ENCODE peak calls at places on chromosomes 11 and 22, in seven cellular contexts. W is H1, D is mesenchymal stem cell, Z is IMR-90, F is neuronal stem cell, R is H9, T is mesendoderm. J is an unnamed sample.

GRCh38 chr11:26348776-26349175 is 16.8 kb downstream of the ANO3 start:
- DNase-seq in F (no peak), D (no peak), W (no peak), Z (no peak), T (no peak), R (no peak), J (no peak)

GRCh38 chr11:69475866-69476714 is 5.4 kb upstream of the LINC01488 start:
- DNase-seq in W (peak), D (no peak), F (no peak), T (no peak), R (peak), Z (no peak), J (no peak)

GRCh38 chr11:104916442-104916841 is 18.2 kb upstream of the CASP12 start:
- DNase-seq in T (no peak), R (no peak), Z (peak), W (no peak), F (no peak), D (peak), J (no peak)

GRCh38 chr11:78417888-78418583 is 416 bp upstream of the GAB2 start:
- DNase-seq in D (peak), Z (peak), T (peak), F (peak), W (peak), R (peak), J (peak)

GRCh38 chr11:120391854-120392253 is 55.6 kb downstream of the ARHGEF12 start:
- DNase-seq in T (no peak), F (no peak), D (peak), W (no peak), R (no peak), Z (peak), J (no peak)

GRCh38 chr22:49494555-49494954 is 333.1 kb downstream of the BRD1 start:
- DNase-seq in R (no peak), F (no peak), W (no peak), D (no peak), T (no peak), Z (no peak), J (no peak)

GRCh38 chr11:13136272-13136596 is 127.1 kb downstream of the RASSF10 start:
- DNase-seq in W (no peak), D (no peak), T (no peak), Z (no peak), R (no peak), F (no peak), J (no peak)

GRCh38 chr11:77345621-77346020 is 44.1 kb upstream of the GDPD4 start:
- DNase-seq in Z (peak), F (no peak), D (peak), R (no peak), T (no peak), W (no peak), J (peak)

GRCh38 chr11:11605821-11606450 is 15.9 kb downstream of the GALNT18 start:
- DNase-seq in Z (no peak), F (no peak), W (no peak), D (no peak), T (no peak), R (no peak), J (peak)

GRCh38 chr11:103920933-103921332 is 115.5 kb upstream of the DDI1 start:
- DNase-seq in R (no peak), W (no peak), F (no peak), Z (no peak), D (no peak), T (peak), J (no peak)

GRCh38 chr11:17814546-17814945 is 80.0 kb downstream of the KCNC1 start:
- DNase-seq in Z (no peak), T (no peak), W (no peak), D (no peak), F (no peak), R (no peak), J (no peak)

GRCh38 chr11:61680622-61681191 is 516 bp downstream of the DAGLA start:
- DNase-seq in R (no peak), D (no peak), T (no peak), Z (no peak), W (no peak), F (no peak), J (no peak)

GRCh38 chr11:57648791-57649735 is 649 bp downstream of the YPEL4 start:
- DNase-seq in D (peak), F (no peak), Z (no peak), W (peak), T (peak), R (peak), J (no peak)

GRCh38 chr11:73374130-73374529 is 2.1 kb upstream of the RELT start:
- DNase-seq in Z (no peak), D (peak), F (no peak), T (no peak), R (no peak), W (no peak), J (peak)

GRCh38 chr11:10550503-10550902 is 9.5 kb upstream of the RNF141 start:
- DNase-seq in D (peak), W (no peak), T (no peak), F (no peak), Z (peak), R (no peak), J (no peak)

GRCh38 chr11:118623291-118623655 is 15.9 kb downstream of the PHLDB1 start:
- DNase-seq in T (no peak), Z (peak), R (no peak), D (peak), F (no peak), W (no peak), J (peak)

GRCh38 chr22:30830907-30831306 is 136.2 kb downstream of the OSBP2 start:
- DNase-seq in D (no peak), R (no peak), Z (peak), T (peak), W (no peak), F (no peak), J (peak)

GRCh38 chr11:7609521-7609920 is 63.8 kb downstream of the CYB5R2 start:
- DNase-seq in D (no peak), T (no peak), F (no peak), Z (peak), W (no peak), R (no peak), J (no peak)

GRCh38 chr11:1399386-1400167 is 9.8 kb downstream of the BRSK2 start:
- DNase-seq in T (no peak), Z (no peak), R (no peak), F (no peak), W (no peak), D (no peak), J (no peak)

GRCh38 chr22:27123880-27124279 is 466.5 kb downstream of the MIAT start:
- DNase-seq in D (no peak), W (no peak), T (no peak), R (no peak), F (no peak), Z (no peak), J (no peak)

GRCh38 chr11:58888579-58888978 is 44.1 kb upstream of the GLYATL2 start:
- DNase-seq in R (no peak), F (no peak), T (no peak), W (no peak), D (no peak), Z (no peak), J (no peak)

GRCh38 chr11:1437500-1437899 is 47.8 kb downstream of the BRSK2 start:
- DNase-seq in Z (peak), R (no peak), F (no peak), T (peak), W (no peak), D (peak), J (no peak)

GRCh38 chr22:47748887-47749286 is 986.4 kb downstream of the TBC1D22A start:
- DNase-seq in T (no peak), W (no peak), Z (no peak), F (no peak), D (no peak), R (no peak), J (no peak)

GRCh38 chr22:24775769-24776492 is 1.4 kb upstream of the PIWIL3 start:
- DNase-seq in T (peak), D (no peak), W (no peak), Z (peak), R (no peak), F (no peak), J (peak)

GRCh38 chr11:72828081-72828567 is 13.9 kb downstream of the ATG16L2 start:
- DNase-seq in W (no peak), Z (peak), T (no peak), D (peak), F (no peak), R (no peak), J (peak)

GRCh38 chr22:40624770-40625169 is 11.7 kb downstream of the MRTFA start:
- DNase-seq in T (no peak), D (no peak), Z (no peak), R (no peak), W (no peak), F (no peak), J (no peak)

GRCh38 chr11:35511666-35512065 is 13.8 kb downstream of the PAMR1 start:
- DNase-seq in D (peak), R (no peak), Z (peak), T (peak), W (no peak), F (no peak), J (no peak)

GRCh38 chr11:2928605-2929510 is at the start of gene PHLDA2:
- DNase-seq in F (no peak), T (peak), D (peak), W (peak), R (peak), Z (peak), J (peak)

GRCh38 chr11:43575931-43576833 is 104.4 kb upstream of the HSD17B12 start:
- DNase-seq in R (no peak), Z (no peak), D (no peak), F (no peak), W (no peak), T (no peak), J (no peak)

GRCh38 chr11:19451609-19452008 is 210.9 kb upstream of the E2F8 start:
- DNase-seq in W (no peak), T (no peak), R (no peak), F (no peak), Z (no peak), D (no peak), J (no peak)

GRCh38 chr11:2488004-2488403 is 43.2 kb downstream of the KCNQ1 start:
- DNase-seq in D (no peak), Z (no peak), T (no peak), R (no peak), W (no peak), F (no peak), J (no peak)

GRCh38 chr11:116460156-116460965 is 312.4 kb downstream of the BUD13 start:
- DNase-seq in F (no peak), W (no peak), T (no peak), Z (no peak), D (no peak), R (no peak), J (no peak)
- H2BK120ac ChIP-seq in F (no peak), W (no peak), T (no peak), Z (no peak), D (no peak), R (no peak), J (no peak)

DNA sequence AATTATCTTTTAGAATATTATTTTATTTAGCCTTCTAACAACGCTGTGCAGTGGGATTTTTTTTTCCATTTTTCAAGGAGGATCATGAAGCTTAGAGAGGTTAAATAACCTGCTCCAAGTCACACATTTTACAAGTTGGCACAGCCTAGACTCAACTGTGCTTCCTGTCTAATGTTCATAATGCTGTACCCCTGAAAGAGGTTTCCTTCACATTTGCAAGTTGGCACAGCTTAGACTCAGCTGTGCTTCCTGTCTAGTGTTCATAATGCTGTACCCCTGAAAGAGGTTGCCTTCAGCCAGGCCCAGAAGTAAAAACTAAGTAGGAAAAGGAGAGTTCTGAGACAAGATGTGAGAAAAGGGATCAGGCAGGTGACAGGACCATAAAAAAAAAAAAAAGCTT is 7.9 kb upstream of the HEPACAM start:
- DNase-seq in R (no peak), F (no peak), W (no peak), Z (no peak), D (no peak), T (no peak), J (no peak)
- H2BK120ac ChIP-seq in R (no peak), F (no peak), W (no peak), Z (no peak), D (no peak), T (no peak), J (no peak)

GRCh38 chr11:95605271-95605940 is 184.2 kb downstream of the FAM76B start:
- DNase-seq in R (no peak), Z (no peak), W (no peak), T (no peak), D (no peak), F (no peak), J (no peak)

GRCh38 chr11:95596011-95596489 is 193.5 kb downstream of the FAM76B start:
- DNase-seq in W (no peak), T (peak), Z (peak), R (no peak), F (no peak), D (peak), J (peak)

DNA sequence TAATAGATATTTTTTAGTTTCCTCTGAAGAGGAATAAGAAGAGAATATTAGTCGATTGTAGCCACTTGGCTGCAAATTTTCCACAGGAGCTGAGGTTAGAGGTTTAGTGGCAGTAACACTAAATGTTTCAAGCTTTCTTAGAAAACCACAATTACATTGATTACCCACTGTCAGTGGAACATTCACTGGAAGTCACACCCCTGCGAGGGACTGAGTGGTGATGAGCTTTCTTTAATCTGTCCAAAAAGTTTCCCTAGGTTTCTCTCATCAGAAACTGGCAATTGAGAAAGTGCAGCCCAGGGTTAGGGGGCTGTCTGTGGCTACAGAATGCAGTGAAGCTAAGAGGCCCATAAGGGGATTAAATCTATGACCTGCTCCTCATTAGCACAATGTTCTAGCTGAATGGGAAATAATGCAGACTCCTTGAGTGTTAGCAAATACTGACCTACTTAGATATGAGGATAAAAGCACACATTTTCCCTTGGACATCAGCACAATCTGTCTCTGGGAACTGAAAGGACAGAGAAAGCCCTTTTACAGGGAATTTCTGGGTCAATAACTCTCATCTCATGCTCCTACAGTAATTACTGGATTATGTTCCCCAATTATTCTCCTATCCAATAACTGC is 189.5 kb downstream of the FAM76B start:
- DNase-seq in W (no peak), R (no peak), D (no peak), T (no peak), F (no peak), Z (no peak), J (no peak)
- H2BK120ac ChIP-seq in W (no peak), R (no peak), D (no peak), T (no peak), F (no peak), Z (no peak), J (no peak)

GRCh38 chr11:62860835-62861563 is 19.7 kb upstream of the SLC3A2 start:
- DNase-seq in D (no peak), R (no peak), F (no peak), T (no peak), W (no peak), Z (no peak), J (no peak)
- H2BK120ac ChIP-seq in D (no peak), R (no peak), F (no peak), T (no peak), W (no peak), Z (no peak), J (no peak)

GRCh38 chr22:20275836-20276235 is 7.7 kb upstream of the RTN4R start:
- DNase-seq in T (no peak), D (no peak), R (no peak), W (no peak), F (no peak), Z (no peak), J (no peak)
- H2BK120ac ChIP-seq in T (no peak), D (no peak), R (no peak), W (no peak), F (no peak), Z (no peak), J (no peak)

DNA sequence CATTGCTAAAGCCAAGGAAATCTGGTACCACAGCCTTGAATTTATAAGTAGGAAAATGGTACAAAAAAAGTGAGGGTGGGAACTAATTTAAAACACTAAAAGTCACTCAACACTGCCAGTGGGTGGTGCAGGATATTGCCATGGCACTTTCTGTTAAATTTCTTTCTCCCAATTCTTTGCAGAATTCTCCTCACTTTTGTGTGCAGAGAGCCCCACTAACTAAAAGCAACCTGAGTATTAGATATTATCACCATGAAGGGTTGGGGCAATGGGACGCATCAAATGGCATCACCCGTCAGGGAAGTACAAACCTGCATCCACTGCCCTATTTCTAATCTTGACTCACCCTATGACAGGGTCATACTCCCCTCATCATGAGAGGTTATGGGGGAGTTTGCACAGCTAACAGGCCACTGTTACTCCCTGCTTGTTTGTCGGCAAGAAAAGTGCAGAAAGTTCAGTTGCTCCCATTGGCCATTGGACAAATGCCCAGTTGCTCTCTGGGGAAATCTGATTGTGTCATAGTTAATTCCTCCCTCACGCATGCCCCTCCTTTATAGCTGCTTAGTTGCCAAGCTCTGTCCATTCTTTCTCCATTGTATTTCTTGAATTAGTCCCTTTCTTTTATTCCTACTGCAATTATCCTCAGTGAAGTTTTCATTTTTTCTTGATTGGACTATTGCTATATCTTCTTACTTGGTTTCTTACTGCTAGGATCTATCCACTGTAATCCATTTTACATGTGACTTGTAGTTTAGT is 93.8 kb upstream of the BLID start:
- DNase-seq in Z (peak), T (no peak), W (no peak), F (no peak), D (peak), R (no peak), J (no peak)
- H2BK120ac ChIP-seq in Z (peak), T (no peak), W (no peak), F (no peak), D (no peak), R (no peak), J (no peak)

GRCh38 chr22:29255064-29255621 is 12.6 kb downstream of the RHBDD3 start:
- DNase-seq in R (no peak), T (no peak), Z (no peak), D (no peak), W (no peak), F (no peak), J (no peak)

GRCh38 chr22:29254283-29254653 is 13.5 kb downstream of the RHBDD3 start:
- DNase-seq in D (no peak), T (no peak), F (no peak), R (no peak), W (no peak), Z (no peak), J (no peak)

GRCh38 chr22:29251265-29251664 is 16.5 kb downstream of the RHBDD3 start:
- DNase-seq in W (no peak), D (no peak), F (no peak), R (no peak), Z (no peak), T (no peak), J (no peak)

GRCh38 chr22:29253561-29254282 is 14.1 kb downstream of the RHBDD3 start:
- DNase-seq in W (no peak), T (peak), F (no peak), Z (no peak), R (no peak), D (no peak), J (no peak)

GRCh38 chr22:29251981-29252978 is 15.5 kb downstream of the RHBDD3 start:
- DNase-seq in W (no peak), T (no peak), D (no peak), Z (no peak), F (no peak), R (no peak), J (no peak)
- H2BK120ac ChIP-seq in W (no peak), T (no peak), D (no peak), Z (no peak), F (no peak), R (no peak), J (no peak)

GRCh38 chr11:70490723-70491558 is 92.6 kb downstream of the CTTN start:
- DNase-seq in D (no peak), Z (no peak), T (no peak), W (no peak), R (no peak), F (no peak), J (no peak)
- H2BK120ac ChIP-seq in D (no peak), Z (no peak), T (no peak), W (no peak), R (no peak), F (no peak), J (no peak)

DNA sequence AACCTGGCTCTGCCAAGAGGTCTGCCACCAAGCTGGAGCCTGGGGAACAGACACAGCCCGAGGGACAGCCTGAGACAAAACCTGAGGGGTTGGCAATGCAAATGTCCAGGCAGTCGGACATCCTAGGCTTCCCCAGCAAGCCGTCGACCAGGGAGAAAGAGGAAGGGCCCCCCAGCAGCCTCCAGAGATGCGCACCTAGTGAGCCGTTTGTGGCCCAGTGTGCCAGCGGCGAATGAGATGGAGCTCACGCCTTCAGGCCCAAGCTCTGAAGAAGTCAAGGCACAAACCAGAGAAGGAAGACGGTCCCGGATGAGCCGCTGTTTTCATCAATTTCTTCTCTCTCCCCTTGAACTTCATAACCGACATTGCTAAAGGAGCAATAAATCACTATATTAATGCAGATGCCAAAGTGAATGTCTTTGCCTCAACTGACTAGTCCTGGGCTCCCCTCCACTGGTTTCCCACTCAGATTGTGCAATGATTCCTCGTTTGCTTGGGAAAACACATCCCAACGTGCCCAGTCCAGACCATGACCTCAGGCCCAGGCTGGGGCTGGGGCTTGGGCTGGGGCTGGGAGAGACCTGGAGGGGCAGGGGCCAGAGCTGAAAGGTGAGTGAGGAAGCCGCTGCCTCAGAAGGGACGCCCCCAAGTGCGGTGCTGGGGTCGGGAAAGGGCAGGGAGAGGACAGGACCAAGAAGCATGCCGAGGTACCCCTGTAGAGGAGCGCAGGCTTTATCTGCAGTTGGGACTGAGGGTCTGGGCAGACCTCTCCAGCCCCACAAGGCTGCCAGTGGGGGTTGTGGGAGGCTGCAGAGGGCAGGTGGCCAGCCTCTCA is 3.5 kb upstream of the DGCR2 start:
- DNase-seq in F (no peak), Z (no peak), R (no peak), W (no peak), T (no peak), D (no peak), J (no peak)
- H2BK120ac ChIP-seq in F (no peak), Z (no peak), R (no peak), W (no peak), T (no peak), D (no peak), J (no peak)

GRCh38 chr11:37230865-37231264 is 632.8 kb upstream of the RAG2 start:
- DNase-seq in W (no peak), R (no peak), F (no peak), D (no peak), Z (no peak), T (peak), J (no peak)
- H2BK120ac ChIP-seq in W (no peak), R (no peak), F (no peak), D (no peak), Z (no peak), T (no peak), J (no peak)